ENCODE peak calls at places on chromosomes 7 and 10, in four cellular contexts. One of them, this sample, is unnamed.

GRCh38 chr7:452230-452751 is 67.4 kb downstream of the PDGFA start:
- DNase-seq in IMR-90: peak
- DNase-seq in K562: no peak
- DNase-seq in HepG2: no peak
- DNase-seq in this sample: no peak

GRCh38 chr7:157271991-157272324 is 64.8 kb upstream of the DNAJB6 start:
- DNase-seq in IMR-90: peak
- DNase-seq in K562: no peak
- DNase-seq in HepG2: peak
- DNase-seq in this sample: no peak

GRCh38 chr7:115340828-115341227 is 418.9 kb downstream of the MDFIC start:
- DNase-seq in IMR-90: peak
- DNase-seq in K562: no peak
- DNase-seq in HepG2: no peak
- DNase-seq in this sample: peak

GRCh38 chr7:139153832-139154231 is 44.3 kb upstream of the ZC3HAV1 start:
- DNase-seq in IMR-90: peak
- DNase-seq in K562: no peak
- DNase-seq in HepG2: no peak
- DNase-seq in this sample: no peak

GRCh38 chr7:139034855-139035587 is 821 bp downstream of the ZC3HAV1L start:
- DNase-seq in IMR-90: peak
- DNase-seq in K562: no peak
- DNase-seq in HepG2: no peak
- DNase-seq in this sample: peak

GRCh38 chr7:75876126-75876881 is 2.5 kb upstream of the RHBDD2 start:
- DNase-seq in IMR-90: no peak
- DNase-seq in K562: no peak
- DNase-seq in HepG2: no peak
- DNase-seq in this sample: no peak

GRCh38 chr7:158996214-158997109 is 140.1 kb downstream of the DYNC2I1 start:
- DNase-seq in IMR-90: no peak
- DNase-seq in K562: no peak
- DNase-seq in HepG2: no peak
- DNase-seq in this sample: no peak

GRCh38 chr7:11077816-11078215 is 104.1 kb downstream of the PHF14 start:
- DNase-seq in IMR-90: no peak
- DNase-seq in K562: no peak
- DNase-seq in HepG2: no peak
- DNase-seq in this sample: no peak

GRCh38 chr7:110413038-110413437 is 677.9 kb upstream of the LRRN3 start:
- DNase-seq in IMR-90: no peak
- DNase-seq in K562: no peak
- DNase-seq in HepG2: no peak
- DNase-seq in this sample: no peak

GRCh38 chr7:375491-375821 is 85.5 kb downstream of the FOXL3 start:
- DNase-seq in IMR-90: no peak
- DNase-seq in K562: no peak
- DNase-seq in HepG2: no peak
- DNase-seq in this sample: no peak

GRCh38 chr10:122350893-122351292 is 23.6 kb upstream of the PLEKHA1 start:
- DNase-seq in IMR-90: no peak
- DNase-seq in K562: no peak
- DNase-seq in HepG2: no peak
- DNase-seq in this sample: no peak

GRCh38 chr10:77566228-77566627 is 71.4 kb downstream of the KCNMA1 start:
- DNase-seq in IMR-90: peak
- DNase-seq in K562: no peak
- DNase-seq in HepG2: no peak
- DNase-seq in this sample: no peak

GRCh38 chr7:54477083-54477482 is 65.1 kb upstream of the VSTM2A start:
- DNase-seq in IMR-90: no peak
- DNase-seq in K562: no peak
- DNase-seq in HepG2: no peak
- DNase-seq in this sample: no peak

GRCh38 chr10:62005281-62005680 is 103.8 kb downstream of the ARID5B start:
- DNase-seq in IMR-90: peak
- DNase-seq in K562: no peak
- DNase-seq in HepG2: no peak
- DNase-seq in this sample: no peak

GRCh38 chr10:44774676-44775401 is 136.3 kb upstream of the TMEM72 start:
- DNase-seq in IMR-90: peak
- DNase-seq in K562: no peak
- DNase-seq in HepG2: no peak
- DNase-seq in this sample: no peak

GRCh38 chr10:119344381-119344780 is 137.0 kb downstream of the GRK5 start:
- DNase-seq in IMR-90: no peak
- DNase-seq in K562: no peak
- DNase-seq in HepG2: no peak
- DNase-seq in this sample: no peak

GRCh38 chr10:65811931-65812525 is 1113.8 kb upstream of the LRRTM3 start:
- DNase-seq in IMR-90: no peak
- DNase-seq in K562: no peak
- DNase-seq in HepG2: no peak
- DNase-seq in this sample: no peak

GRCh38 chr7:2688409-2689342 is 674 bp downstream of the AMZ1 start:
- DNase-seq in IMR-90: no peak
- DNase-seq in K562: no peak
- DNase-seq in HepG2: no peak
- DNase-seq in this sample: no peak

GRCh38 chr10:85995791-85996190 is 370.8 kb downstream of the GRID1 start:
- DNase-seq in IMR-90: peak
- DNase-seq in K562: peak
- DNase-seq in HepG2: peak
- DNase-seq in this sample: peak

GRCh38 chr7:92557249-92557648 is 28.7 kb downstream of the RBM48 start:
- DNase-seq in IMR-90: no peak
- DNase-seq in K562: no peak
- DNase-seq in HepG2: no peak
- DNase-seq in this sample: no peak

DNA sequence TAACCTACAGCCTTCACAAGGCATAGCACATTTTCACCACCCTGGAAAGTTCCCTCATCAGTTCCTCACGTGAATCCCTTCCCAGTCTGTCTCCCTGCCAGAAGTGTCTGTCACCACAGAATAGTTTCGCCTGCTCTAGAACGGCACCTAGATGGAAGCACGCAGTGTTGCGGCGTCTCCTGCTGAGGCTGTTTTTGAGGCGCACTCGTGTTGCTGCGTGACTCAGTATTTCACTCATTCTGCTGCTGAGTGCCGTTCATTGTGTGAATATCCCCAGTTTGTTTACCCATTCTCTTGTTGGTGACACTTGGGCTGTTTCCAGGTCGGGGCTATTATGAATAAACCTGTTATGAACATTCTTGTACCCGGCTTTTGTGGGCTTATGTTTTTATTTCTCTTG is 12.8 kb downstream of the NOS3 start:
- DNase-seq in IMR-90: no peak
- DNase-seq in K562: peak
- DNase-seq in HepG2: no peak
- DNase-seq in this sample: peak
- TF ChIP-seq MAZ in IMR-90: no peak
- TF ChIP-seq MAZ in K562: peak
- TF ChIP-seq MAZ in HepG2: no peak
- TF ChIP-seq MAZ in this sample: no peak

DNA sequence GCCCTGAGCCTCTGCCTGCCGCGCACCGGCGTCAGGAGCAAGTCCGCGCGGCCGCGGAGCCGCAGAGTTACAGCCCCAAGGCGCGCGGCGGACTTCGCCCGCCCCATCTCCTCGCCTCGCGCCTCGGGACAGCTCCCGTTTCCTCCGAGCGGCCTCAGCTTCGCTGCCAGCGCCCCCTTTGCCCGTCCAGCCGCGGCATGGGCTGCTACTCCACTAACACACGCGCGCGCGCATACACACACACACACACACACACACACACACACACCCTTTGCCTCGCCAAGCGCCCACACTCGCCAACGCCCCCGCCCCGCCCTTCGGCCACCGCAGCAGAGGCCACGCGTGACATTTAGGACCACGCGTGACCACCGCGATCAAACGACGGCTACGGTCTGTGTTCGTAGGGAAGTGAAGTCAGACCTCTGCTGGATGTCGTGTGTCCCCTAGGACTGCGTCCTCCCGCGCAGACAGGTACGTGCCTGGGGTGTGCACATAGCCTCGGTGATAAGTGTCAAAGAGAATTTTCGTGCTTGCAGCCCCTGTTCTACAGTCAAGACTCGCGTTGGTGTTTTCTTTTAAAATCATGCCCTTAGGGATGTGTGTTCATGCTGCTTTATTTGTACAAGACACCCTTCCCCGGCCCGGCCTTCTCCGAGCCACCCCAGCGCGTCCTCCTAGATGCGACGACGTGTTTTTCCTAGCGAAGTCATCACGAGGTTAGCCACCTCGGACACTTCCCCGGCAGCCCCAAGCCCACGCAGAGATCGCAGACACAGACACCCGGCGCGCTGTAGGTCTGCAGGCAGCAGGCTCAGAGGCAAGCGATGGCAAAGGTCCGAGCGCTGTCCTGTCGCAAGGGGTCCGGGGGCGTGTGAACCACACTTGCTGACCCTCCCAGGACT is 890 bp downstream of the MKX start:
- DNase-seq in IMR-90: peak
- DNase-seq in K562: no peak
- DNase-seq in HepG2: no peak
- DNase-seq in this sample: peak
- TF ChIP-seq MAZ in IMR-90: no peak
- TF ChIP-seq MAZ in K562: no peak
- TF ChIP-seq MAZ in HepG2: no peak
- TF ChIP-seq MAZ in this sample: no peak

GRCh38 chr10:33137356-33138007 is 179.5 kb upstream of the ITGB1 start:
- DNase-seq in IMR-90: no peak
- DNase-seq in K562: no peak
- DNase-seq in HepG2: no peak
- DNase-seq in this sample: no peak
- TF ChIP-seq MAZ in IMR-90: no peak
- TF ChIP-seq MAZ in K562: no peak
- TF ChIP-seq MAZ in HepG2: no peak
- TF ChIP-seq MAZ in this sample: no peak

GRCh38 chr7:108299251-108300014 is 156.8 kb downstream of the NRCAM start:
- DNase-seq in IMR-90: no peak
- DNase-seq in K562: no peak
- DNase-seq in HepG2: no peak
- DNase-seq in this sample: no peak
- TF ChIP-seq MAZ in IMR-90: no peak
- TF ChIP-seq MAZ in K562: no peak
- TF ChIP-seq MAZ in HepG2: no peak
- TF ChIP-seq MAZ in this sample: no peak

DNA sequence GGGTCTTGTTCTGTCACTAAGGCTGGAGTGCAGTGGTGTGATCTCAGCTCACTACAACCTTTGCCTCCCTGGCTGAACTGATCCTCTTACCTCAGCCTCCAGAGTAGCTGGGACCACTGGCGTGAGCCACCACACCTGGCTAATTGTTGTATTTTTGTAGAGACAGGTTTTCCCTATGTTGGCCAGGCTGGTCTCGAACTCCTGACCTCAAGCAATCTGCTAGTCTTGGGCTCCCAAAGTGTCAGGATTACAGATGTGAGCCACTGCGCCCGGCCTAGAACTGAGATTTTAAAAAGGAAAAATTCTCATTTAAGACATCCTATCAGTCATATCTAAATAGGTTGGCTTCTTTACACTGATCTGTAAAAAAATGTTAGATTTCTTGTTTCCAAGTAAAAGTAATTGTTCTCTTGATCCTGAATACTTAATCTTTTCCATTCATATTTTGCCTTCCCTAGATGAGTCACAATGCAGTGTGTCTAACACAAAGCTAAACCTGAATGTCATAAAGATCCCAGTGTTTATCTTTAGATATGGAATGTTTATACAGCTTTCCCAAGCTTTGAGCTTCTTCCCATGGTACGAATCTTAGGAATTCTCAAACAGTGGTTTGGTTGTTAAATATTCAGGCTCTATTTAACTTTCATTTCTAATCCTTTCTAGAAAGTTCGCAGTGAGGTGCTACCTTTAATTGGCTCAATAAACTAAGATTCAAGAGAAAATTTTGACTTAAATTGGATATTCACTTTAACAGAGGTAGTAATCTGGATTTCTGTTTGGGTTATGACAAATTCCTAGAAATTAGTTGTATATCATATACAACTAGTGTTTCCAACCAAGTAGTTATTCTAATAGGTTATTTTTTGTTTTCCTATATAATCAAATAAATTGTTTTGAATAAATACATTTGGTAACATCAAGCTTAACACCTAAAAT is 12.1 kb upstream of the LAMB1 start:
- DNase-seq in IMR-90: peak
- DNase-seq in K562: no peak
- DNase-seq in HepG2: peak
- DNase-seq in this sample: peak
- TF ChIP-seq MAZ in IMR-90: no peak
- TF ChIP-seq MAZ in K562: no peak
- TF ChIP-seq MAZ in HepG2: no peak
- TF ChIP-seq MAZ in this sample: no peak

GRCh38 chr10:96334888-96335526 is 23.8 kb downstream of the OPALIN start:
- DNase-seq in IMR-90: peak
- DNase-seq in K562: peak
- DNase-seq in HepG2: peak
- DNase-seq in this sample: peak
- TF ChIP-seq MAZ in IMR-90: no peak
- TF ChIP-seq MAZ in K562: no peak
- TF ChIP-seq MAZ in HepG2: no peak
- TF ChIP-seq MAZ in this sample: no peak

DNA sequence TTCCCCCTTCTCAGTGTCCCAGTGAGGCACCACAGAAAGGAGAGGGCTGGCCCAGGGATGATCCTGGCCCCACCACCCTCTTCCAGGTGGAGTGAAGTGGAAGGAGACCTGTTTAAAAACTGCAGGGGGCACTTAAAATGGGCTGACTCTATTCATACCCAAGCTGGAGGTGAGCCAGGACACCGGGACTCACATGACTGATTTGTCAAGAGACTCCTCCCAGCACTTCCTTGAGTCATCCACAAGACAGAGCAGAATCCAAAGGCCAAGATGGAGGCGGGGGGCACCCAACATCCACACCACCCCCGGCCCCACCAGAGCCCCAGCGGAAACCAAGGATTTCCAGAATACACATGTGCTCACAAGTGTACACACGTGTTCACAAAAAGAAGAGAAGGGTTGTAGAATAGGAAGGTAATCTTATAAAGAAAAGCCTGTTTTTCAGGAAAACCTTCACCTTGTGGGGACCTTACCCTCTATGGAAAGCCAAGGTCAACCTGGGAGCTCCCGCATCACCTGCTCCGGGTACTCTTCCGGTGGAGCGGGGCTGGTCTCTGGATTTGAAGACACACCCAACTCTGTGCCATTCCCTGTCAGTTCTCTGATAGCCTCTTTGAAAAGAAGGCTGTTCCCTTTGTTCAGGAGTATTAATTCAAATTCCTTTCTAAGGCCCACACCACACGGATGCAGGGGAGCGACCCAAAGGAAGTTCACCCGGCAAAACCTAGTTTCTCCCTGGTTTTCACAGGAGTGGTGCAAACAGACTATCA is 10.9 kb downstream of the CTBP2 start:
- DNase-seq in IMR-90: peak
- DNase-seq in K562: peak
- DNase-seq in HepG2: no peak
- DNase-seq in this sample: peak
- TF ChIP-seq MAZ in IMR-90: no peak
- TF ChIP-seq MAZ in K562: no peak
- TF ChIP-seq MAZ in HepG2: no peak
- TF ChIP-seq MAZ in this sample: no peak

GRCh38 chr10:6023661-6024333 is 38.4 kb downstream of the IL2RA start:
- DNase-seq in IMR-90: no peak
- DNase-seq in K562: no peak
- DNase-seq in HepG2: no peak
- DNase-seq in this sample: no peak
- TF ChIP-seq MAZ in IMR-90: no peak
- TF ChIP-seq MAZ in K562: no peak
- TF ChIP-seq MAZ in HepG2: no peak
- TF ChIP-seq MAZ in this sample: no peak

This sample was measured in A549.